ENCODE peak calls at places on chromosomes 6 and 20, in six cellular contexts. B, K, D, Y, E and I are unnamed samples.

GRCh38 chr20:19883501-19883900 is 125.4 kb downstream of the RIN2 start:
- DNase-seq in B (no peak), K (no peak), D (no peak), Y (no peak), E (peak; percentile 77), I (no peak)

GRCh38 chr6:152952866-152953509 is 29.9 kb downstream of the FBXO5 start:
- DNase-seq in B (no peak), K (peak; percentile 63), D (no peak), Y (no peak), E (peak; percentile 67), I (peak; percentile 61)

GRCh38 chr20:13464702-13465101 is 174.0 kb downstream of the TASP1 start:
- DNase-seq in B (no peak), K (peak; percentile 63), D (no peak), Y (no peak), E (peak; percentile 14), I (peak; percentile 73)

GRCh38 chr6:971981-972640 is 279.2 kb upstream of the EXOC2 start:
- DNase-seq in B (no peak), K (no peak), D (no peak), Y (no peak), E (no peak), I (no peak)

GRCh38 chr6:127118505-127119360 is at the start of gene RSPO3:
- DNase-seq in B (peak; percentile 44), K (peak; percentile 18), D (no peak), Y (peak; percentile 62), E (peak; percentile 7), I (peak; percentile 60)

GRCh38 chr20:32481311-32482103 is 103.6 kb downstream of the NOL4L start:
- DNase-seq in B (no peak), K (no peak), D (no peak), Y (peak; percentile 42), E (no peak), I (peak; percentile 71)

GRCh38 chr6:143539106-143539505 is 27.6 kb upstream of the FUCA2 start:
- DNase-seq in B (no peak), K (no peak), D (no peak), Y (no peak), E (no peak), I (no peak)

GRCh38 chr6:30061766-30062458 is 847 bp downstream of the POLR1H start:
- DNase-seq in B (no peak), K (peak; percentile 17), D (no peak), Y (no peak), E (no peak), I (peak; percentile 57)

GRCh38 chr6:30726506-30727413 is 6.6 kb downstream of the TUBB start:
- DNase-seq in B (no peak), K (peak; percentile 27), D (no peak), Y (no peak), E (no peak), I (peak; percentile 19)

GRCh38 chr6:119312875-119313338 is 36.7 kb downstream of the MAN1A1 start:
- DNase-seq in B (no peak), K (no peak), D (no peak), Y (no peak), E (no peak), I (no peak)

GRCh38 chr6:10375391-10375969 is 39.4 kb downstream of the TFAP2A start:
- DNase-seq in B (no peak), K (no peak), D (no peak), Y (no peak), E (peak; percentile 41), I (no peak)

GRCh38 chr6:154933181-154933827 is 61.8 kb upstream of the TIAM2 start:
- DNase-seq in B (no peak), K (peak; percentile 32), D (no peak), Y (no peak), E (peak; percentile 13), I (peak; percentile 26)

GRCh38 chr6:51260003-51260402 is 441.3 kb downstream of the TFAP2B start:
- DNase-seq in B (no peak), K (no peak), D (no peak), Y (peak; percentile 39), E (no peak), I (no peak)

GRCh38 chr6:47307362-47308222 is 2.1 kb downstream of the TNFRSF21 start:
- DNase-seq in B (no peak), K (no peak), D (no peak), Y (no peak), E (no peak), I (no peak)

GRCh38 chr20:9129756-9130155 is 60.9 kb downstream of the PLCB4 start:
- DNase-seq in B (no peak), K (no peak), D (no peak), Y (no peak), E (no peak), I (no peak)

GRCh38 chr6:3664641-3665041 is 86.9 kb downstream of the PXDC1 start:
- DNase-seq in B (no peak), K (peak; percentile 31), D (no peak), Y (no peak), E (peak; percentile 94), I (peak; percentile 89)

DNA sequence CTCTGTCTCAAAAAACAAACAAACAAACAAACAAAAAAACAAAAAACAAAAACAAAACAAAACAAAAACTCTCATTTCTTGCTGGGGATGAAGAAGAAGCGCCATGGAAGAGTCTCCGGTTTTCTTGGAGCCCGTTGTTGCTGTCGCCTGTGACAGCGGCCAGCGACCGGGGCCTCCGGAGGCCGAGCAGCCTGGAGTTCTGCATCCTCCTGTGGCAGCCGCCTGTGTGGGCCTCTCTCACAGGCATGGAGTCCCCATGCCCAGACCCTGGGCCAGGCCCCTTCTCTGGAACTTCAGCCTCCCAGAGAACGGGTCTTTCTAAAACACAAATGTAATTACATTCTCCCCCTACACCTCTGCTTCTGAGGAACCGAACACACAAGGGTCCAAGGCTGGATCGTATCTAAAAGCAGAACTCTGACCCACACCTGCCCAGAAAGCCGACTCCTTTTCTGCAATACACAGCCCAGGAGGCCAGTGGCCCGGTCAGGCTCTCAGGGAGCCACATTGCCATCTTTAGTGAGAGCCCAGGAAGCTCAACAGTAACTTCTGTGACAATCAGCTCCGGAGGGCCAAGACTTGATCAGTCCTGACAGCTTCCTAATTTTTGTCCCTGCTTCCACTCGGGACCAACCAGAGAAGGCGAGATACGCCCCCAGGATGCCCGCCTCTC is 18.5 kb downstream of the DACT2 start:
- DNase-seq in B (no peak), K (no peak), D (no peak), Y (no peak), E (no peak), I (no peak)
- H3K18ac ChIP-seq in B (no peak overlapping the region), K (no peak overlapping the region), D (peak overlapping the region; percentile 19), Y (no peak overlapping the region), E (no peak overlapping the region), I (no peak overlapping the region)

GRCh38 chr6:145275787-145276186 is 459.5 kb downstream of the EPM2A start:
- DNase-seq in B (no peak), K (no peak), D (no peak), Y (no peak), E (no peak), I (no peak)

GRCh38 chr6:145276746-145277145 is 458.6 kb downstream of the EPM2A start:
- DNase-seq in B (peak; percentile 8), K (peak; percentile 30), D (no peak), Y (no peak), E (no peak), I (no peak)

GRCh38 chr6:145277358-145278097 is 457.8 kb downstream of the EPM2A start:
- DNase-seq in B (no peak), K (no peak), D (no peak), Y (no peak), E (no peak), I (no peak)

GRCh38 chr6:145275019-145275418 is 460.3 kb downstream of the EPM2A start:
- DNase-seq in B (no peak), K (no peak), D (no peak), Y (no peak), E (no peak), I (no peak)

DNA sequence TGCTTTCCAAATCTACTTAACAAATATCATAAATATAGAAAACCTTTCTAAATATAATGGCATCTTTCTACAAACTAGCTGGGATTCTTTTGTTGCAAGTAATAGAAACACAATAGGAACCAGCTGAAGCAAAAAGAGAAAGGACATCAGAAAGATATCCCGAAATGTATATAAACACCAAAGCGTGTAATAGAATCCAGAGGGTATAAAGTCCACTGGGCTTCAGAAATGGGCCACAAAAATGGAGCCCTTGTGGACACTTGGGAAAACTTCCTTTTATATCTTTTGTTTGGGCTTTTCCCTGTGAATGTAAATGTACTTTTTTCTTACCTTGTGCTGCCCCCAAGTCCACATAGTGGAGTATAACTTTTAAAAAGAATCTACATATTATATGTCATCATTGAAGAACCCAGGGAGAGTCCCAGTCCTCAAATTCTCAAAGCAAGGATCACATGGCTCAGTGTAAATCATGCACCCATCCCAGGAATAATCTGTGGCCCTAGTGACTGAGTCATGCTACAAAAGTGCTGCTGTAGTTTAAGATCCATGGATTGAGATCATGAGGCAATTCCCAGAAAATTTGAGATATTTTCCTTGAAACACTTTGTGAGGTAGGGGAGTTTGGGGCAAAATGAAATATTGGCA is 457.0 kb downstream of the EPM2A start:
- DNase-seq in B (no peak), K (peak; percentile 68), D (no peak), Y (no peak), E (peak; percentile 11), I (peak; percentile 29)
- H3K14ac ChIP-seq in B (no peak overlapping the region), K (no peak overlapping the region), D (no peak overlapping the region), Y (no peak overlapping the region), E (no peak overlapping the region), I (no peak overlapping the region)

GRCh38 chr20:45545351-45545750 is 1.9 kb downstream of the EPPIN start:
- DNase-seq in B (no peak), K (no peak), D (no peak), Y (no peak), E (no peak), I (no peak)

GRCh38 chr20:45550765-45551164 is 3.6 kb upstream of the EPPIN start:
- DNase-seq in B (no peak), K (no peak), D (no peak), Y (no peak), E (no peak), I (no peak)

GRCh38 chr20:45547206-45547770 is at the start of gene EPPIN:
- DNase-seq in B (no peak), K (no peak), D (no peak), Y (no peak), E (no peak), I (no peak)

GRCh38 chr20:45545754-45546453 is 1.3 kb downstream of the EPPIN start:
- DNase-seq in B (peak; percentile 29), K (peak; percentile 37), D (no peak), Y (peak; percentile 35), E (peak; percentile 41), I (peak; percentile 23)

DNA sequence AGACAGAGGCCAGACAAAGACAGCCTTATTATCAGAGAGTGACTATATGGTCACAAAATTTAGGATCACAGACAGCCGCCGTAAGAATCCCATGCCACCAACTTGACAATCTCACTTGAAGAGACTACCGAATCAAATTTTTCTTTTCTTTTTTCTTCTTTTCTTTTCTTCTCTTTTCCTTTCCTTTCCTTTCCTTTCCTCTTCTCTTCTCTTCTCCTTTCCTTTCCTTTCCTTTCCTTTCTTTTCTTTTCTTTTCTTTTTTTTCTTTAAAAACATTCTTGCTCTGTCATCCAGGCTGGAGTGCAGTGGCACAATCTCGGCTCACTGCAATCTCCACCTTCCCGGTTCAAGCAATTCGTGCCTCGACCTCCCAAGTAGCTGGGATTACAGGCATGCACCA is 1.2 kb upstream of the EPPIN start:
- DNase-seq in B (no peak), K (no peak), D (no peak), Y (no peak), E (no peak), I (no peak)
- H3K18ac ChIP-seq in B (no peak overlapping the region), K (no peak overlapping the region), D (no peak overlapping the region), Y (no peak overlapping the region), E (no peak overlapping the region), I (no peak overlapping the region)

DNA sequence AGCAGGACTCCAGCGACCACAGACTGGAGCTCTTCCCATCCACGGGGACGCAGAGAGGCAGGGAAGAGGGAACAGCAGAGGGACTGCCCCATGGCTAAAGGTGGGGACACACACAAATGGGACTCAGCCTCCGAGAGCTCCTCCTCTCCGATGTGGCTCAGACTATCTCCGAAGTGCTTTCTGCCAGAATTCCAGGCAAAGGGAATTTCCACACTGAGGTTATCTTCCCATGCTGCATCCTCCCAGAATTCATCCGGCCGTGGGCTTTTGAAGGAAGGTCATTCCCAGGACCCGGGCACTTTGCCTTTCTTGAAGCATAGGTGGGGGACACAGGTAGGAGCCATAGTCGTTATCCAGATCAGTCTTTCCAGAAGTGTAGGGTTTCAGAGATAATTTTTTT is 67.9 kb downstream of the SULF2 start:
- DNase-seq in B (no peak), K (no peak), D (no peak), Y (no peak), E (no peak), I (no peak)
- H3K14ac ChIP-seq in B (no peak overlapping the region), K (no peak overlapping the region), D (no peak overlapping the region), Y (no peak overlapping the region), E (no peak overlapping the region), I (no peak overlapping the region)